ENCODE peak calls at places on chromosomes 12 and 14, in four cellular contexts. E is heart right ventricle, S is neural progenitor cell, F is dorsolateral prefrontal cortex. I is an unnamed sample.

GRCh38 chr14:102491786-102492522 is 17.6 kb downstream of the ANKRD9 start:
- DNase-seq in E (no peak), F (no peak), S (no peak), I (no peak)

GRCh38 chr14:34843011-34843554 is 32.1 kb downstream of the BAZ1A start:
- DNase-seq in F (no peak), E (no peak), S (no peak), I (no peak)

GRCh38 chr12:130556486-130557055 is 159.5 kb downstream of the RIMBP2 start:
- DNase-seq in F (no peak), S (no peak), E (no peak), I (no peak)

GRCh38 chr12:125610292-125610691 is 545.1 kb downstream of the AACS start:
- DNase-seq in F (no peak), E (no peak), S (no peak), I (no peak)

GRCh38 chr14:105333020-105333490 is 18.5 kb downstream of the PACS2 start:
- DNase-seq in S (no peak), E (no peak), F (no peak), I (no peak)

GRCh38 chr14:33393155-33393894 is 454.6 kb downstream of the NPAS3 start:
- DNase-seq in E (no peak), S (no peak), F (no peak), I (no peak)

GRCh38 chr12:6114476-6114870 is 10.0 kb downstream of the VWF start:
- DNase-seq in E (no peak), F (no peak), S (no peak), I (no peak)

GRCh38 chr12:108955225-108955835 is 65.5 kb downstream of the SVOP start:
- DNase-seq in E (peak), S (no peak), F (peak), I (no peak)

GRCh38 chr12:27396416-27396815 is 50.1 kb upstream of the SMCO2 start:
- DNase-seq in S (no peak), E (no peak), F (no peak), I (no peak)

GRCh38 chr12:109115404-109115757 is 1.0 kb upstream of the ACACB start:
- DNase-seq in S (no peak), F (no peak), E (no peak), I (no peak)

GRCh38 chr14:37600880-37601741 is 5.7 kb downstream of the TTC6 start:
- DNase-seq in E (no peak), F (no peak), S (no peak), I (no peak)

GRCh38 chr12:52615208-52615868 is 3.0 kb downstream of the KRT73 start:
- DNase-seq in S (no peak), E (no peak), F (no peak), I (no peak)

GRCh38 chr12:55724226-55724939 is 4.2 kb downstream of the RDH5 start:
- DNase-seq in E (peak), S (peak), F (no peak), I (no peak)

GRCh38 chr12:13962699-13963098 is 18.7 kb downstream of the GRIN2B start:
- DNase-seq in F (no peak), E (no peak), S (peak), I (no peak)

GRCh38 chr12:45369065-45369464 is 153.2 kb downstream of the ANO6 start:
- DNase-seq in F (no peak), S (no peak), E (no peak), I (no peak)

GRCh38 chr14:43887523-43887922 is 619.6 kb downstream of the FSCB start:
- DNase-seq in E (no peak), S (no peak), F (no peak), I (no peak)

GRCh38 chr14:54350196-54350595 is 46.6 kb upstream of the CDKN3 start:
- DNase-seq in S (no peak), E (no peak), F (peak), I (no peak)

GRCh38 chr12:68675098-68675842 is 11.5 kb upstream of the NUP107 start:
- DNase-seq in F (no peak), S (peak), E (no peak), I (no peak)

GRCh38 chr12:29782821-29783772 is 645 bp downstream of the TMTC1 start:
- DNase-seq in S (peak), F (peak), E (peak), I (peak)

GRCh38 chr14:65824285-65824977 is 411.9 kb downstream of the FUT8 start:
- DNase-seq in S (peak), E (no peak), F (peak), I (peak)

GRCh38 chr12:100199023-100199346 is 1.6 kb upstream of the ACTR6 start:
- DNase-seq in S (no peak), E (no peak), F (no peak), I (no peak)

GRCh38 chr12:125092872-125093680 is 27.8 kb downstream of the AACS start:
- DNase-seq in F (no peak), E (peak), S (peak), I (peak)

GRCh38 chr14:71812693-71813092 is 119.5 kb upstream of the RGS6 start:
- DNase-seq in F (no peak), E (no peak), S (no peak), I (no peak)

GRCh38 chr12:77648716-77649115 is 182.0 kb upstream of the NAV3 start:
- DNase-seq in E (no peak), F (no peak), S (no peak), I (no peak)

GRCh38 chr12:107225626-107226025 is 132.3 kb upstream of the CRY1 start:
- DNase-seq in S (peak), E (no peak), F (no peak), I (no peak)

GRCh38 chr12:23472329-23472971 is 477.0 kb downstream of the SOX5 start:
- DNase-seq in F (no peak), E (no peak), S (no peak), I (no peak)

GRCh38 chr14:21846227-21846885 is 172.7 kb upstream of the OR4E1 start:
- DNase-seq in S (peak), E (no peak), F (no peak), I (no peak)

GRCh38 chr14:97978336-97978735 is 1181.2 kb downstream of the VRK1 start:
- DNase-seq in S (peak), E (peak), F (peak), I (peak)

GRCh38 chr12:131223791-131224567 is 270.3 kb downstream of the ADGRD1 start:
- DNase-seq in F (no peak), E (no peak), S (no peak), I (no peak)

GRCh38 chr12:6141048-6141447 is 16.6 kb upstream of the VWF start:
- DNase-seq in F (no peak), E (no peak), S (no peak), I (no peak)

GRCh38 chr12:95548056-95548538 is 3.2 kb downstream of the USP44 start:
- DNase-seq in F (peak), E (peak), S (peak), I (peak)

GRCh38 chr12:12399161-12399560 is 42.3 kb downstream of the BORCS5 start:
- DNase-seq in F (no peak), S (no peak), E (no peak), I (no peak)
- H3K27ac ChIP-seq in F (peak), S (no peak), E (peak), I (peak)

DNA sequence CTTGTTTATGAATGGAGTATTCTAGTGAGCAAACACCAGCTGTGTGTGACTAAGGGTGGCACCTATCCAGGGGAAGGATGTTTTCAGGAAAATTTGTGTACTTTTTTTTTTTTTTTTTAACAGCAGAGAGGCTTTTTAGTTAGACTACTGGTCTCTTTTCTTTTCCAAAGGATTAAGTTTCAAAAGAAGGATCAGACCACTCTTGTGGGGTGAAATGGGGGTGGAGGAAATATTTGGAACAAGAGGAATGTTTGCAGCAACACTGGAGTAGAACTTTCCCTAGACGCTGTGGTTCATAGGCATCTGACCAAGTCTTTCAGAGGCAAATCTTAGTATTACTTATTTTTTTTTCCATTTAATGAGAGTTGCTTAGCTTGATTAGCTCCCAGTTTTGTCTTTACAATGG is 21.1 kb downstream of the NUBPL start:
- DNase-seq in E (no peak), F (no peak), S (peak), I (no peak)
- H3K27ac ChIP-seq in E (peak), F (no peak), S (no peak), I (peak)

DNA sequence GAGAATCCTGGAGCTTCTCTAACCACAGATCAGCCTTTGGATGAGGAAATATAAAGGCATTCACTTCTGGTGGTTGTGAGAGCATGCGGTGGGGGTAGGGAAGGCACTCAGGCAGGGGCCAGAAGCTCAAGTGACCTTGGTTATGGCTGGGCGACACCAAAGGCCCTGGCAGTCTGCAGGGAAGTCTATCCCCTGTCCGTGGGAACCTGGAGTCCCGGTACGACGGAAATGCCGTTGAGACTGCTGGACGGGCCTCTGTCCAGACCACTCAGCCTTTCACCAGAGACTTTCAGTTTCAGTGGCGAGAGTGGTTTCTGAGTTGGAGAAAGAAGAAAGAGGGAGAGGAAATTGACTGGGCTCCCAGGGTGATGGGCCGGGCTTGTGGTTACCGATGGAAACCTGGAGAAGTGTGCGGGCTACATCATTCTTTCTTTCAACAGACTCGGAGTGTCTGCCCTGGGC is 20.9 kb downstream of the ISCA2 start:
- DNase-seq in F (no peak), E (no peak), S (no peak), I (no peak)
- H3K27ac ChIP-seq in F (no peak), E (peak), S (no peak), I (peak)

DNA sequence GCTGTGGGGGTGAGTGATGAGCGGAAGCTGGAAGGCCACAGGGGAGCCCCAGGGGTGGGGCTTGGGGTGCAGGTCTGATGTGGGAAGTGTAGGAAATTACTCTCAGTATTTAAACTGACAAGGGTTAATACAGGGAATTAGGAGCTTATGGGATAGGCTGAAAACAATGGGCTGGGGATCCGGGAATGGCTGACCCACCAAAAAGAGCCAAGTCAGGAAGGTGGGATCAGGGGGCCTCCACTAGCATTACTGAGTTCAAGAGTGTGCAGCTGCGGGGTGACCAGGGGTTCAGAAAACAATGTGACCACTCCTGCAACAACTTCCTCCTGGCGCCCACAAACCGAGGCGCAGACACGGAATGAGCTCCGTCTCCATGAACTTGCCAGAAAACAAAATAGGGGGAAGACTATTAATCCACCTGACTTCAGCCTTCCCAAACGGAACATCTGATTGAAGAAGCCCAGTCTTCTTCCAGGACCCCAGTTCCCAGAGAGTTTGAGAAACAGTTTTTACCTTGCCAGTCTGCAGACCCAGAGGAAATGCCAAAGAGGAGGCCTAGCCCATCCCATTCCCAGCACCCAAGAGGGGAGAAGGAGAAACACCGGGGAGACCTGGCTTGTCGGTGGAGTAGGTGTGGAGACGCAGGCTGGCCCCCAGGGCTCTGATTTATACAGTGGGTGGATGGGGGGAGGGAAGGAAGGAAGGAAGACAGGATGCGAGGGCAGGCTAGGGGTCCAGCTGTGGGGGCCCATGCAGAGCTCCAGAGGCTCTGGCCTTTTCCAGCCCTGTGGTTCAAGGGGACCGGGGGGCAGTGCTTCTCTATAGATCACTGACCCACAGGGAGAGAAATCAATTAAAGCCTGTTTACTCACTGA is 16.5 kb upstream of the YY1 start:
- DNase-seq in S (peak), F (no peak), E (no peak), I (no peak)
- H3K27ac ChIP-seq in S (peak), F (no peak), E (peak), I (no peak)

DNA sequence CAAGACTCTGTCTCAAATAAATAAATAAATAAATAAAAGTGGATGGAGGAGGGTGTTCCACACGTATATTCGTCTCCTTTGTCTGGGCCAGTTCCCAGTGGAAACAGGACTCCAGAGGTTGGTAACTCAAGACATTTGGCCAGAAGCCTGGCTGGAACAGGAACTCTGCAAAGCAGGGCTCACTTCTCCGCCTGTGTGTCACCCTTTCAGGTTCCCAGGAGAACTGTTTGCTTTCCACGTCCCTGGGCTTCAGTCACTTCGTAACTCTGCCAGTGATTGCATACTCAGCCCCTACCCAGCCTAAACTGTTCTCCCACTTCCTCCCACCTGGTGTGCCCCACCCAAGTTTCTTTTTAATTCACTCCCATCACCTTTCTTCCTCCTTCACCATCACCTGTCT is 7.0 kb upstream of the UBE2N start:
- DNase-seq in E (no peak), S (no peak), F (no peak), I (no peak)
- H3K27ac ChIP-seq in E (no peak), S (no peak), F (no peak), I (no peak)

DNA sequence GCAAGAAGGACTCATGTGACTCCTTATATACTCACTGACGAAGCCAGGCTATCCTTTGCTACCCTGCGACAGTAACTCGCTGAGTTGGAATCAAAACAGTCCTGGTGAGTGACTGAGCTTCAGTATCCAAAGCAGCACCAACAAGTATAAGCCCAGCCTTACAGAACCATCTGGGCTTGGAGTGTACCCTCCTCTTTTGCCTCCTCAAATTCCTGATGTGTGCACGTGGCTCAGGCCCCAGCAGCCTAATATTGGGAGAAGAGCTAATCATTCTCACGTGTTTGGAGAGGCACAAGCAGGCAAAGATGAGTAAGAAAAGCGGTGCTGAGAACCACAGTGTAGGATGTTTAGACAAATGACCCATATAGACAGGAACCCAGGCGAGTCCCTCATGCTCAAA is 34.4 kb downstream of the PPTC7 start:
- DNase-seq in E (no peak), S (no peak), F (no peak), I (no peak)
- H3K27ac ChIP-seq in E (peak), S (no peak), F (no peak), I (no peak)

DNA sequence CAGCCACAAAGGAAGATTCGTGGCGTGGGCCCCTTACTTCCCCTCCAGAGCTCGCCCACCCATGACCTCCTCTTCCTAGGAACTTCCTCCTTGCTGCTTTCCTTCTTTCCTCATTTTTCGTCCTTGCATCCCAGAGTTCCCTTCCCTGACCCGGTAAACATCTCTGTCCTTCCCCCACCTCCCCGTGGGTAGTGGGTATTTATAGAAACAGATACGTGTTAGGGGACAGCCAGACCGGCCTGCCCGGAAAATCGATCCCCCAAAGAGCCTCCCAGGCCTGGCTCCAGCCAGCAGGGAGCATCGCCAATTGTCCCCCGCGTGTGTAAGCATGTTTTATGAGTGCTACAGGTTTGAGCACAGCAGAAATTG is 1.6 kb downstream of the DYRK2 start:
- DNase-seq in F (peak), E (peak), S (peak), I (no peak)
- H3K27ac ChIP-seq in F (peak), E (peak), S (no peak), I (peak)

I was measured in caudate nucleus.